ENCODE peak calls at places on chromosomes 6 and 20, in ten cellular contexts. Y is endodermal cell; N is activated CD8-positive, alpha-beta T cell treated with anti-CD3 and anti-CD28 coated beads for 36 hours; F is PC-3; R is GM06990; G is lung; Z is PC-9; I is ovary; B is Peyer's patch; Q is foreskin fibroblast. D is an unnamed sample.

GRCh38 chr20:2124632-2125131 is 23.1 kb downstream of the STK35 start:
- DNase-seq in Y (no peak), N (no peak), F (no peak), R (no peak), G (no peak), Z (no peak), I (no peak), B (no peak), Q (no peak), D (no peak)

GRCh38 chr6:32666420-32667300 is at the start of gene HLA-DQB1:
- DNase-seq in Y (peak), N (peak), F (peak), R (peak), G (no peak), Z (no peak), I (no peak), B (no peak), Q (peak), D (no peak)

GRCh38 chr6:155040154-155040553 is 45.0 kb downstream of the TIAM2 start:
- DNase-seq in Y (no peak), N (no peak), F (no peak), R (no peak), G (no peak), Z (no peak), I (no peak), B (no peak), Q (no peak), D (no peak)

GRCh38 chr20:14984768-14985622 is 647.6 kb upstream of the FLRT3 start:
- DNase-seq in Y (no peak), N (no peak), F (peak), R (no peak), G (peak), Z (peak), I (no peak), B (no peak), Q (peak), D (no peak)

GRCh38 chr6:32761548-32761947 is 1.8 kb downstream of the HLA-DQB2 start:
- DNase-seq in Y (no peak), N (no peak), F (no peak), R (no peak), G (no peak), Z (no peak), I (no peak), B (no peak), Q (no peak), D (no peak)

GRCh38 chr6:101444717-101445116 is 51.2 kb downstream of the GRIK2 start:
- DNase-seq in Y (no peak), N (no peak), F (no peak), R (no peak), G (no peak), Z (no peak), I (no peak), B (no peak), Q (peak), D (no peak)

GRCh38 chr6:149335924-149336323 is 18.4 kb downstream of the TAB2 start:
- DNase-seq in Y (no peak), N (peak), F (peak), R (no peak), G (no peak), Z (no peak), I (no peak), B (no peak), Q (peak), D (no peak)

GRCh38 chr6:16291739-16292138 is 53.4 kb downstream of the GMPR start:
- DNase-seq in Y (no peak), N (no peak), F (no peak), R (no peak), G (no peak), Z (no peak), I (no peak), B (no peak), Q (no peak), D (no peak)

GRCh38 chr20:1906361-1907051 is 11.3 kb downstream of the SIRPA start:
- DNase-seq in Y (no peak), N (no peak), F (no peak), R (no peak), G (no peak), Z (no peak), I (no peak), B (no peak), Q (no peak), D (no peak)

GRCh38 chr6:142088858-142089216 is 43.9 kb upstream of the GJE1 start:
- DNase-seq in Y (peak), N (no peak), F (peak), R (no peak), G (no peak), Z (no peak), I (no peak), B (no peak), Q (peak), D (no peak)

GRCh38 chr20:51400051-51400926 is 142.2 kb downstream of the NFATC2 start:
- DNase-seq in Y (no peak), N (peak), F (no peak), R (peak), G (no peak), Z (no peak), I (no peak), B (peak), Q (no peak), D (no peak)

GRCh38 chr6:136761227-136761922 is 30.9 kb downstream of the MAP3K5 start:
- DNase-seq in Y (no peak), N (peak), F (no peak), R (no peak), G (no peak), Z (no peak), I (peak), B (no peak), Q (peak), D (no peak)

GRCh38 chr6:135534773-135535380 is 37.3 kb upstream of the AHI1 start:
- DNase-seq in Y (no peak), N (no peak), F (peak), R (no peak), G (no peak), Z (no peak), I (no peak), B (no peak), Q (peak), D (no peak)

GRCh38 chr6:129446272-129446851 is 263.6 kb downstream of the ARHGAP18 start:
- DNase-seq in Y (no peak), N (no peak), F (no peak), R (no peak), G (no peak), Z (no peak), I (no peak), B (no peak), Q (no peak), D (no peak)

GRCh38 chr6:61193771-61194170 is 1092.3 kb downstream of the KHDRBS2 start:
- DNase-seq in Y (no peak), N (no peak), F (no peak), R (no peak), G (no peak), Z (no peak), I (no peak), B (no peak), Q (no peak), D (no peak)

GRCh38 chr6:13249817-13250216 is 78.5 kb downstream of the TBC1D7 start:
- DNase-seq in Y (peak), N (no peak), F (no peak), R (no peak), G (no peak), Z (no peak), I (no peak), B (no peak), Q (no peak), D (no peak)

GRCh38 chr6:34234667-34235604 is 1.7 kb upstream of the HMGA1 start:
- DNase-seq in Y (peak), N (peak), F (no peak), R (peak), G (peak), Z (peak), I (no peak), B (peak), Q (peak), D (no peak)

GRCh38 chr20:6635034-6635736 is 132.3 kb upstream of the BMP2 start:
- DNase-seq in Y (no peak), N (no peak), F (no peak), R (no peak), G (no peak), Z (no peak), I (no peak), B (no peak), Q (peak), D (no peak)

GRCh38 chr6:33988121-33989015 is 157.5 kb downstream of the GRM4 start:
- DNase-seq in Y (peak), N (no peak), F (no peak), R (no peak), G (no peak), Z (no peak), I (no peak), B (peak), Q (no peak), D (peak)

GRCh38 chr20:14334306-14334930 is 3.0 kb downstream of the FLRT3 start:
- DNase-seq in Y (peak), N (no peak), F (peak), R (no peak), G (peak), Z (no peak), I (peak), B (no peak), Q (peak), D (no peak)

GRCh38 chr20:50191065-50191565 is 485 bp downstream of the CEBPB start:
- DNase-seq in Y (no peak), N (peak), F (peak), R (peak), G (no peak), Z (no peak), I (no peak), B (peak), Q (no peak), D (no peak)

GRCh38 chr6:19719691-19720127 is 117.5 kb upstream of the ID4 start:
- DNase-seq in Y (peak), N (no peak), F (no peak), R (no peak), G (no peak), Z (no peak), I (no peak), B (no peak), Q (peak), D (no peak)

GRCh38 chr6:127775371-127775770 is 125.5 kb downstream of the THEMIS start:
- DNase-seq in Y (no peak), N (no peak), F (no peak), R (no peak), G (no peak), Z (no peak), I (no peak), B (no peak), Q (no peak), D (no peak)

GRCh38 chr20:63956664-63957003 is 418 bp upstream of the UCKL1 start:
- DNase-seq in Y (no peak), N (no peak), F (peak), R (no peak), G (no peak), Z (no peak), I (no peak), B (no peak), Q (no peak), D (no peak)

GRCh38 chr20:63957690-63958441 is 1.6 kb upstream of the UCKL1 start:
- DNase-seq in Y (peak), N (peak), F (peak), R (no peak), G (no peak), Z (peak), I (no peak), B (peak), Q (peak), D (no peak)

GRCh38 chr20:63958471-63958870 is 2.3 kb upstream of the UCKL1 start:
- DNase-seq in Y (no peak), N (no peak), F (no peak), R (no peak), G (no peak), Z (no peak), I (no peak), B (no peak), Q (no peak), D (no peak)

GRCh38 chr20:63955846-63956663 is at the start of gene UCKL1:
- DNase-seq in Y (peak), N (peak), F (peak), R (peak), G (peak), Z (peak), I (peak), B (peak), Q (peak), D (peak)

GRCh38 chr20:63957004-63957689 is 931 bp upstream of the UCKL1 start:
- DNase-seq in Y (peak), N (peak), F (peak), R (peak), G (peak), Z (peak), I (peak), B (peak), Q (peak), D (no peak)
- TF ChIP-seq CTCF in Y (peak), N (peak), F (no peak), R (peak), G (no peak), Z (no peak), I (peak), B (no peak), Q (no peak), D (no peak)

DNA sequence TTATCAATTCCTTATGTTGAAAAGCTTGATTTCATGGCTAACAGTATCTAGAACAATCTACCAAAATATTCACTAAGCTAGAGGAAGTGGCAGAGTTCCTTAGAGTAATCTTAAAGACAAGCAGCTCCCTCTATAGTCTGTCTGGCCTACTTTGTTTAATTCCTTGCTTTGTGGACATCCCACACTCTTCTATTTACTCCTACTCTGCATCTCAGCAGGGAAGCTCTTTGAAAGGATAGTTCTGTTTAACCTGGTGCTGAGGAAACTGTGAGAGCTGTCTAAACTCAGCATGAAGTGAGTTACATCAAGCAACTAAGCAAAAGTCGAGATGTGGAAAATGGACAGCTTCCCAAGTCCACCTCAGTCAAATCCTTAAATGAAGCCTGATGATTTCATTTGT is 4.3 kb downstream of the REV3L start:
- DNase-seq in Y (peak), N (no peak), F (peak), R (peak), G (no peak), Z (peak), I (no peak), B (no peak), Q (peak), D (no peak)
- TF ChIP-seq CTCF in Y (peak), N (peak), F (peak), R (peak), G (peak), Z (peak), I (no peak), B (peak), Q (peak), D (peak)

GRCh38 chr6:70547313-70547712 is 19.4 kb upstream of the SDHAF4 start:
- DNase-seq in Y (no peak), N (no peak), F (peak), R (no peak), G (no peak), Z (no peak), I (no peak), B (no peak), Q (peak), D (no peak)
- TF ChIP-seq CTCF in Y (peak), N (no peak), F (peak), R (peak), G (no peak), Z (peak), I (no peak), B (no peak), Q (peak), D (peak)

GRCh38 chr6:897561-898207 is 204.7 kb upstream of the EXOC2 start:
- DNase-seq in Y (no peak), N (no peak), F (no peak), R (no peak), G (no peak), Z (no peak), I (no peak), B (no peak), Q (no peak), D (no peak)

GRCh38 chr6:890201-890600 is 197.3 kb upstream of the EXOC2 start:
- DNase-seq in Y (no peak), N (no peak), F (no peak), R (no peak), G (no peak), Z (no peak), I (no peak), B (no peak), Q (no peak), D (no peak)

GRCh38 chr6:890995-891394 is 198.1 kb upstream of the EXOC2 start:
- DNase-seq in Y (no peak), N (no peak), F (no peak), R (no peak), G (no peak), Z (no peak), I (no peak), B (no peak), Q (no peak), D (no peak)

GRCh38 chr6:894274-894673 is 201.3 kb upstream of the EXOC2 start:
- DNase-seq in Y (peak), N (peak), F (no peak), R (no peak), G (no peak), Z (no peak), I (no peak), B (no peak), Q (no peak), D (no peak)
- TF ChIP-seq CTCF in Y (peak), N (peak), F (peak), R (peak), G (no peak), Z (no peak), I (no peak), B (no peak), Q (peak), D (no peak)

GRCh38 chr6:27617700-27618689 is 145.1 kb upstream of the ZNF184 start:
- DNase-seq in Y (peak), N (peak), F (peak), R (no peak), G (no peak), Z (peak), I (no peak), B (no peak), Q (peak), D (no peak)
- TF ChIP-seq CTCF in Y (peak), N (no peak), F (peak), R (no peak), G (no peak), Z (peak), I (no peak), B (no peak), Q (peak), D (no peak)

GRCh38 chr20:9319687-9320384 is 194.6 kb upstream of the LAMP5 start:
- DNase-seq in Y (no peak), N (peak), F (no peak), R (no peak), G (no peak), Z (no peak), I (no peak), B (no peak), Q (no peak), D (no peak)

GRCh38 chr20:9329356-9330092 is 184.9 kb upstream of the LAMP5 start:
- DNase-seq in Y (no peak), N (no peak), F (no peak), R (no peak), G (no peak), Z (no peak), I (no peak), B (no peak), Q (no peak), D (no peak)

GRCh38 chr20:9323622-9324021 is 190.8 kb upstream of the LAMP5 start:
- DNase-seq in Y (peak), N (peak), F (peak), R (no peak), G (no peak), Z (no peak), I (no peak), B (no peak), Q (peak), D (no peak)
- TF ChIP-seq CTCF in Y (peak), N (no peak), F (peak), R (peak), G (no peak), Z (peak), I (no peak), B (no peak), Q (peak), D (peak)

GRCh38 chr6:49923826-49924225 is 40.1 kb downstream of the DEFB114 start:
- DNase-seq in Y (peak), N (no peak), F (no peak), R (no peak), G (no peak), Z (no peak), I (no peak), B (no peak), Q (no peak), D (no peak)
- TF ChIP-seq CTCF in Y (no peak), N (no peak), F (peak), R (peak), G (no peak), Z (no peak), I (no peak), B (no peak), Q (no peak), D (no peak)

GRCh38 chr6:138101946-138102731 is 5.1 kb downstream of the PERP start:
- DNase-seq in Y (no peak), N (no peak), F (no peak), R (no peak), G (no peak), Z (peak), I (no peak), B (no peak), Q (peak), D (no peak)
- TF ChIP-seq CTCF in Y (no peak), N (no peak), F (no peak), R (no peak), G (no peak), Z (no peak), I (no peak), B (no peak), Q (no peak), D (no peak)

D was measured in osteocyte.